ENCODE peak calls at places on chromosomes 1 and 21, in ten cellular contexts. Z is HepG2, M is fibroblast of lung, O is neural progenitor cell, T is hepatocyte, W is PC-9, A is HCT116, D is PC-3, Q is GM23248, E is GM23338. S is an unnamed sample.
A peak's percentile ranks its signal among the peaks of the same experiment; 100 is the strongest.

GRCh38 chr21:42056996-42057689 is 14.0 kb upstream of the UMODL1 start:
- DNase-seq in Z (no peak), M (peak; percentile 90), O (no peak), T (peak; percentile 77), W (peak; percentile 90), A (no peak), D (peak; percentile 95), Q (peak; percentile 89), E (peak; percentile 28), S (no peak)

GRCh38 chr21:24290151-24290833 is 1317.0 kb downstream of the MRPL39 start:
- DNase-seq in Z (no peak), M (no peak), O (no peak), T (no peak), W (no peak), A (no peak), D (no peak), Q (no peak), E (no peak), S (no peak)

GRCh38 chr1:6414443-6414844 is 5.3 kb downstream of the HES2 start:
- DNase-seq in Z (peak; percentile 49), M (peak; percentile 42), O (peak; percentile 87), T (peak; percentile 69), W (peak; percentile 82), A (peak; percentile 59), D (peak; percentile 50), Q (peak; percentile 74), E (peak; percentile 96), S (no peak)

GRCh38 chr21:18951291-18952038 is 547.9 kb upstream of the TMPRSS15 start:
- DNase-seq in Z (no peak), M (no peak), O (peak; percentile 84), T (peak; percentile 60), W (no peak), A (no peak), D (peak; percentile 78), Q (no peak), E (peak; percentile 93), S (peak; percentile 24)

GRCh38 chr21:25412090-25412489 is 195.2 kb downstream of the MRPL39 start:
- DNase-seq in Z (no peak), M (no peak), O (no peak), T (no peak), W (no peak), A (no peak), D (no peak), Q (no peak), E (no peak), S (no peak)

GRCh38 chr1:246683521-246683920 is 40.7 kb upstream of the SCCPDH start:
- DNase-seq in Z (no peak), M (no peak), O (no peak), T (no peak), W (no peak), A (no peak), D (no peak), Q (no peak), E (no peak), S (no peak)

GRCh38 chr1:7436056-7437005 is 334.8 kb upstream of the VAMP3 start:
- DNase-seq in Z (no peak), M (no peak), O (no peak), T (no peak), W (no peak), A (no peak), D (no peak), Q (no peak), E (no peak), S (no peak)

GRCh38 chr1:9244501-9245229 is 10.1 kb downstream of the H6PD start:
- DNase-seq in Z (no peak), M (no peak), O (no peak), T (no peak), W (peak; percentile 71), A (no peak), D (no peak), Q (no peak), E (no peak), S (no peak)

GRCh38 chr21:44706706-44707615 is 4.4 kb downstream of the TSPEAR start:
- DNase-seq in Z (no peak), M (no peak), O (peak; percentile 51), T (no peak), W (no peak), A (no peak), D (no peak), Q (no peak), E (peak; percentile 52), S (no peak)

GRCh38 chr21:44709426-44710293 is 1.7 kb downstream of the TSPEAR start:
- DNase-seq in Z (no peak), M (no peak), O (peak; percentile 57), T (no peak), W (no peak), A (no peak), D (peak; percentile 62), Q (peak; percentile 22), E (peak; percentile 48), S (no peak)

GRCh38 chr21:44710294-44710665 is 1.1 kb downstream of the TSPEAR start:
- DNase-seq in Z (no peak), M (no peak), O (peak; percentile 52), T (no peak), W (no peak), A (no peak), D (no peak), Q (no peak), E (peak; percentile 40), S (no peak)

GRCh38 chr21:44708866-44709425 is 2.4 kb downstream of the TSPEAR start:
- DNase-seq in Z (no peak), M (no peak), O (no peak), T (no peak), W (no peak), A (no peak), D (no peak), Q (no peak), E (no peak), S (no peak)

GRCh38 chr21:44708213-44708865 is 3.0 kb downstream of the TSPEAR start:
- DNase-seq in Z (no peak), M (no peak), O (peak; percentile 47), T (no peak), W (no peak), A (no peak), D (no peak), Q (no peak), E (peak; percentile 79), S (no peak)
- TF ChIP-seq EZH2 in Z (no peak), M (peak; percentile 58), O (no peak), T (no peak), W (no peak), A (no peak), D (no peak), Q (no peak), E (peak; percentile 71), S (no peak)

GRCh38 chr1:202007279-202007678 is 3.1 kb upstream of the ELF3 start:
- DNase-seq in Z (no peak), M (no peak), O (no peak), T (no peak), W (no peak), A (no peak), D (no peak), Q (no peak), E (no peak), S (no peak)
- H3K27ac ChIP-seq in Z (no peak overlapping the region), M (no peak overlapping the region), O (no peak overlapping the region), T (peak overlapping the region; percentile 91), W (peak overlapping the region; percentile 97), A (peak overlapping the region; percentile 74), D (peak overlapping the region; percentile 97), Q (no peak overlapping the region), E (peak overlapping the region; percentile 99), S (peak overlapping the region; percentile 19)

GRCh38 chr1:47452426-47452825 is 14.6 kb downstream of the FOXD2 start:
- DNase-seq in Z (no peak), M (no peak), O (peak; percentile 38), T (no peak), W (no peak), A (no peak), D (no peak), Q (no peak), E (peak; percentile 52), S (no peak)

GRCh38 chr1:47450606-47451005 is 12.8 kb downstream of the FOXD2 start:
- DNase-seq in Z (no peak), M (no peak), O (no peak), T (no peak), W (no peak), A (no peak), D (no peak), Q (no peak), E (no peak), S (no peak)

GRCh38 chr1:47449702-47450552 is 12.1 kb downstream of the FOXD2 start:
- DNase-seq in Z (peak; percentile 25), M (no peak), O (peak; percentile 78), T (peak; percentile 54), W (no peak), A (no peak), D (peak; percentile 43), Q (peak; percentile 30), E (peak; percentile 88), S (no peak)

GRCh38 chr1:47445823-47446567 is 8.2 kb downstream of the FOXD2 start:
- DNase-seq in Z (no peak), M (no peak), O (no peak), T (no peak), W (no peak), A (no peak), D (no peak), Q (no peak), E (no peak), S (no peak)

DNA sequence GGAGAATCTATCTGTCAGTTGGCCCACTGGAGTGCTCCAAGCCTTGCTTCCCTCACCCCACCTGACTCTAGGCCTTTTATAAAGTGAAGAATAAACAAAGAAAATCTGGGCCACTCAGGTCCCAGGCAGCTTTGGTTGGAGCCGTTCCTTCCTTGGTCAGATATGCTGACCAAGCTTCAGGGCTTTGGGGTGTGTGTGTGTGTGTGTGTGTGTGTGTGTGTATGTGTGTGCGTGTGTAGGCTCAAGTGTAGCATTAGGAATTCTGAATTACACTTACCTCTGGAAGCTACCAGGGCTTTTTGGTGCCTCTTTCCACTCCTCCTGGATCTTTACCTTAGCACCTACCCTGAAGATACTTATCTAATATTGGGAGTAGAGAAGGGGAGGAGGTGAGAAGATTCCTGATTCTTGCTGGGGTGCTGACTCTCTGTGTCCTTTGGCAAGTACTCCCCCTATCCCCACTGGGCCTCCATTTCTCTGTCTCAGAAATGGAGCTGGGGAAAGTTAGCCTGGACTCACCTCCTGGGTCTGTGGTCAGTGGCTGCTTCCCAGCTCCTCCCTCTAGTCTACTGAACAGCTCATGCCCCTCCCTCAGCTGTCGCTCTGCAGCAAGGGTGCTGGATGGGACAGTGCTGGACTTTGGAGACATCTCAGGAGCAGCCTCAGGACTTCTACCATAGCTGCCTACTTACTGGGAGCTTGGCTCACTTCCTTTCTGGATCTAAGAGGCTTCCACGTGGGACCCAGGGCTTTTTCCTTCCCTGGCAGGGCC is 10.8 kb downstream of the FOXD2 start:
- DNase-seq in Z (no peak), M (no peak), O (no peak), T (no peak), W (no peak), A (no peak), D (no peak), Q (no peak), E (no peak), S (no peak)
- TF ChIP-seq EZH2 in Z (no peak), M (no peak), O (no peak), T (no peak), W (no peak), A (no peak), D (no peak), Q (no peak), E (peak; percentile 20), S (no peak)

GRCh38 chr1:64669098-64669675 is 75.7 kb upstream of the RAVER2 start:
- DNase-seq in Z (no peak), M (no peak), O (no peak), T (no peak), W (peak; percentile 5), A (no peak), D (no peak), Q (peak; percentile 4), E (no peak), S (no peak)

GRCh38 chr1:64659478-64659877 is 85.4 kb upstream of the RAVER2 start:
- DNase-seq in Z (no peak), M (no peak), O (no peak), T (no peak), W (no peak), A (no peak), D (no peak), Q (no peak), E (no peak), S (no peak)

GRCh38 chr1:64664287-64664686 is 80.6 kb upstream of the RAVER2 start:
- DNase-seq in Z (no peak), M (no peak), O (peak; percentile 33), T (no peak), W (no peak), A (no peak), D (no peak), Q (no peak), E (no peak), S (no peak)

GRCh38 chr1:64663654-64664053 is 81.2 kb upstream of the RAVER2 start:
- DNase-seq in Z (peak; percentile 27), M (no peak), O (peak; percentile 37), T (peak; percentile 16), W (no peak), A (no peak), D (peak; percentile 32), Q (peak; percentile 4), E (peak; percentile 55), S (no peak)
- H3K27ac ChIP-seq in Z (no peak overlapping the region), M (no peak overlapping the region), O (no peak overlapping the region), T (peak overlapping the region; percentile 52), W (no peak overlapping the region), A (no peak overlapping the region), D (no peak overlapping the region), Q (no peak overlapping the region), E (no peak overlapping the region), S (no peak overlapping the region)